ENCODE peak calls at places on chromosomes 3 and 15, in five cellular contexts. One of them, this sample, is unnamed.

GRCh38 chr3:176926688-176927087 is 270.6 kb downstream of the TBL1XR1 start:
- ATAC-seq in HepG2: no peak
- ATAC-seq in Panc1: no peak
- ATAC-seq in GM12878: no peak
- ATAC-seq in K562: no peak
- ATAC-seq in this sample: no peak

GRCh38 chr3:4703054-4703480 is 209.9 kb downstream of the ITPR1 start:
- ATAC-seq in K562: no peak
- ATAC-seq in Panc1: no peak
- ATAC-seq in HepG2: no peak
- ATAC-seq in GM12878: no peak
- ATAC-seq in this sample: peak; percentile 90

GRCh38 chr3:98680723-98681122 is 82.4 kb upstream of the ST3GAL6 start:
- ATAC-seq in GM12878: no peak
- ATAC-seq in Panc1: no peak
- ATAC-seq in HepG2: no peak
- ATAC-seq in K562: no peak
- ATAC-seq in this sample: no peak

GRCh38 chr15:39388118-39388517 is 192.8 kb upstream of the THBS1 start:
- ATAC-seq in K562: no peak
- ATAC-seq in GM12878: no peak
- ATAC-seq in Panc1: no peak
- ATAC-seq in HepG2: peak; percentile 62
- ATAC-seq in this sample: peak; percentile 28

GRCh38 chr15:77144492-77145070 is 73.7 kb upstream of the TSPAN3 start:
- ATAC-seq in GM12878: no peak
- ATAC-seq in HepG2: no peak
- ATAC-seq in Panc1: no peak
- ATAC-seq in K562: no peak
- ATAC-seq in this sample: no peak

GRCh38 chr3:20066848-20067617 is 26.8 kb downstream of the KAT2B start:
- ATAC-seq in Panc1: no peak
- ATAC-seq in GM12878: no peak
- ATAC-seq in HepG2: no peak
- ATAC-seq in K562: no peak
- ATAC-seq in this sample: no peak

GRCh38 chr3:170440346-170440745 is 21.7 kb downstream of the CLDN11 start:
- ATAC-seq in HepG2: no peak
- ATAC-seq in GM12878: no peak
- ATAC-seq in K562: no peak
- ATAC-seq in Panc1: no peak
- ATAC-seq in this sample: no peak

GRCh38 chr3:150097588-150097890 is 126.8 kb upstream of the PFN2 start:
- ATAC-seq in K562: no peak
- ATAC-seq in GM12878: peak; percentile 80
- ATAC-seq in HepG2: no peak
- ATAC-seq in Panc1: peak; percentile 33
- ATAC-seq in this sample: no peak

GRCh38 chr3:134427400-134428111 is 53.3 kb upstream of the AMOTL2 start:
- ATAC-seq in Panc1: peak; percentile 92
- ATAC-seq in K562: no peak
- ATAC-seq in GM12878: no peak
- ATAC-seq in HepG2: peak; percentile 64
- ATAC-seq in this sample: peak; percentile 94

GRCh38 chr15:99103279-99103678 is 1.6 kb upstream of the SYNM start:
- ATAC-seq in HepG2: no peak
- ATAC-seq in K562: no peak
- ATAC-seq in Panc1: no peak
- ATAC-seq in GM12878: no peak
- ATAC-seq in this sample: no peak

GRCh38 chr3:118472586-118472985 is 562.1 kb downstream of the IGSF11 start:
- ATAC-seq in K562: no peak
- ATAC-seq in HepG2: no peak
- ATAC-seq in Panc1: no peak
- ATAC-seq in GM12878: peak; percentile 44
- ATAC-seq in this sample: no peak

DNA sequence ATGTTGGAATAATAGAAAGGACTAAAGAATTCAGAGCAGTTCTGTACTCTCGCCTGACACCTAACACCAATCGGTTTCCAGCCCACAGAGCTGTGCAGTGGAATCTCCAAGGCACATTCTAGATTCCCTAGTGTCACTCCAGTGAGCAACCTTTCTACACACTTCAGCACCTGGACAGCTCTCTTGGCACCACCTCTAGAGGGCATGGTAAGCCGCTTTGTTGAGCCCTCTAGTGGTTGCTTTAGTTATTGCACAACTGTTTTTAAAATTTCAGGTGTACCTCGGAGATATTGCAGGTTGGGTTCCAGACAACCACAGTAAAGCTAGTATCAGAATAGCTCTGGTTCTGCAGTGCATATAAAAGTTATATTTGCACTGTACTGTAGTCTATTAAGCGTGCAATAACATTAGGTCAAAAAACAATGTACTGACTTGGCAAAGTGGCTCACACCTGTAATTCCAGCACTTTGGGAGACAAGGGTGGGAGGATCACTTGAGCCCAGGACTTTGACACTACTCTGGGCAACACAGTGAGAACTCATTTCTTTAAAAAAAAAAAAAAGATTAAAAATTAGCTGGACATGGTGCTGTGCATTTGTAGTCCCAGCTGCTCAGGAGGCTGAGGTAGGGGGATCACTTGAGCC is 26.5 kb upstream of the ERC2 start:
- ATAC-seq in HepG2: peak; percentile 95
- ATAC-seq in GM12878: peak; percentile 94
- ATAC-seq in K562: peak; percentile 92
- ATAC-seq in Panc1: peak; percentile 86
- ATAC-seq in this sample: peak; percentile 80
- TF ChIP-seq POLR2AphosphoS5 in HepG2: no peak
- TF ChIP-seq POLR2AphosphoS5 in GM12878: no peak
- TF ChIP-seq POLR2AphosphoS5 in K562: no peak
- TF ChIP-seq POLR2AphosphoS5 in Panc1: no peak
- TF ChIP-seq POLR2AphosphoS5 in this sample: peak; percentile 35

DNA sequence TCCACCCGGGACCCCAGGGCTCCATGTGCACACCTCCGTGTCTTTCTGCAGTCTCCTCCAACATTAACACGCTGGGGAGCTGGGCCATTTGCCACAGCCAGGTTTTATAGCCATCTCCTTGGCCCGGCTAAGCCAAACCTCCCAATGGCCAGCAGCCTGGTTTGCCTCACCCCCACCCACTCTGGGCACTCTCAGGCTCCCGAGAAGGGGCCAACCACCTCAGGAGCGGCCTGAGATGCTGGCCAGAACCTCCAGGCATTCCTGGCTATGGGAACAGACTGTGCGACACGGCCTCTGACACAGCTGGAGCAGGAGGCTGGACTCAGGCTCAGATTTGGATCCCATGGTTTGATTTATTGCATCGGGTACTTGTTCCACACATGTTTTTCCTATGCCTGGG is 289.7 kb downstream of the RPLP1 start:
- ATAC-seq in HepG2: no peak
- ATAC-seq in Panc1: no peak
- ATAC-seq in K562: no peak
- ATAC-seq in GM12878: no peak
- ATAC-seq in this sample: no peak
- TF ChIP-seq POLR2AphosphoS5 in HepG2: no peak
- TF ChIP-seq POLR2AphosphoS5 in Panc1: no peak
- TF ChIP-seq POLR2AphosphoS5 in K562: no peak
- TF ChIP-seq POLR2AphosphoS5 in GM12878: no peak
- TF ChIP-seq POLR2AphosphoS5 in this sample: no peak

DNA sequence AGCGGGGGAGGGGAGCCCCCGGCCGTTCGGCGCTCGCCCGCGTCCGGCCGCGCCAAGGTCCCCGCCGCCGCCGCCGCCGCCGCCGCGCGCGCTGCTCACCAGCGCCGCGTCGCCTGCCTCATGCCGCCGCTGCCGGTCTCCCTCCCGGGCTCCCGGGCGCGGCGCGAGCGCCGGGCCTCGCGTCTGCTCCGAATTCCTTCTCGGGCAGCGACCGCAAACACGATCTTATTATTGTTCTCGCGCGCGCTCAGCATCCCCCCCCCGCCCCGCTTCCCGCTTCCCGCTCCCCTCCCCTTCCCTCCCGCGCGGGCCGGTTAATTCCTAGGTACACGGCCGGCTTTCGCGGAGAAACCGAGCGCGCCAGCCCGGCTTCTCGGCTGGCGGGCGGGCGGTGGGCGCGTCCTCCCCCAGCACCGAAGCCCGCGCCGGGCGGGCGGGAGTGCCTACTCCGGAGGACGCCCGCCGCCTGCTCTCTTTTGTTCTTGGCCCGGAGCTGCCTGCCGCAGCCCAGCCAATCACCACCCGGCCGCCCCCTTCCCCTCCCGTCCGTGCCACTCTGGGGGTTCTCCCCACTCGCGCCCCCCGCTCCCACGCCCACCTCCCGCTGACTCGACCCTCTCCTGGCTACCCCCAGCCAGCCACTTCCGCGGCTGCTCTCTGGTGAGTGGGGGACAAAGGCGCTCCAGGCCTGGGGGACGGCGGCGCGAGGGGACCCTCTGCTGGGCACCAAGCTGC is at the start of gene HDGFL3:
- ATAC-seq in HepG2: peak; percentile 78
- ATAC-seq in GM12878: peak; percentile 64
- ATAC-seq in Panc1: peak; percentile 83
- ATAC-seq in K562: peak; percentile 65
- ATAC-seq in this sample: peak; percentile 68
- TF ChIP-seq POLR2AphosphoS5 in HepG2: no peak
- TF ChIP-seq POLR2AphosphoS5 in GM12878: peak; percentile 53
- TF ChIP-seq POLR2AphosphoS5 in Panc1: no peak
- TF ChIP-seq POLR2AphosphoS5 in K562: no peak
- TF ChIP-seq POLR2AphosphoS5 in this sample: peak; percentile 11

DNA sequence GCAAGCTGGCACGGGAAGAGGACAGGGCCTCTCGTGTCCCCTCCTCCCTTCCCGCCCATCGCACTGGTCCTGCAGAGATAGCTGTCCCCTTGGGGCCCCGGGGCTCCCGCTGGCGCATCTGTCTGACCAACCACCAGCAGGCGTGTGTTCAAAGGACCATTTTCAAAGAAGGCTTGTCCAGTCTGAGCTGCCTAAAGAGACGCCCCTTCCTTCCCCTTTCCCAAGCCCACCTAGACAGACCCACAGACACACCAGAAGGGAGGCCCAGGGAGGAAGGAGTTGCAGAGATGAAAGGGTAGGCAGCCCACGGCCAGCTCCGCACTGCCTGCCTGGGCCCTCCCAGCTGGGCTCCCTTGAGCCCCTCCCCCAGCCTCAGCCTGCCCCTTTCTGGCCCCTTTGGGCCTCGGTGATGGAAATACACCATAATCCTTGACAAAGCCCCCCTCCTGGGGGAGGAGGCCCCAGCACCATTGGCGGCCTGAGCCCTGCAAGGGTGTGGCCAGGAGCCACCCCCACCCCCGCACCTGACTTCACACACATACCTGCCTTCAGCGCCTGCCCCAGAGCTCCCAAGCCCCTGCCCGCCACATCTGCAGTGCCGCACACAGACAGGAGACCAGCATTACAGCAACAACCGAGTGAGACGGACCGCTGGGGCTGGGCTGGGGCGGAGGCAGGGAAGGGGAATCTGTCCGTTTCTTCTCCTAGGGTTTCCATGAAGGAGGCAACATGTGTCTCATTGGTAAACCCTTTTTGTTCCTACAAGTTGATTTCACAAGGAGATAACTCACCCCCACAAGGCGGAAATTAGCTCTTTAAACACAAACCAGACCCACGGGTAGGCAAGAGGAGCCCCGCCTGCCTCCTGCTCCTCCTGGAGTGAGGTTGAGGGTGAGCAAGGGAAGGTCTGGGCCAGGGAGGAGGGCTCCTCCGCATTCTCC is at the start of gene STRA6:
- ATAC-seq in HepG2: peak; percentile 82
- ATAC-seq in K562: peak; percentile 83
- ATAC-seq in Panc1: no peak
- ATAC-seq in GM12878: no peak
- ATAC-seq in this sample: no peak
- TF ChIP-seq POLR2AphosphoS5 in HepG2: no peak
- TF ChIP-seq POLR2AphosphoS5 in K562: no peak
- TF ChIP-seq POLR2AphosphoS5 in Panc1: no peak
- TF ChIP-seq POLR2AphosphoS5 in GM12878: no peak
- TF ChIP-seq POLR2AphosphoS5 in this sample: no peak

DNA sequence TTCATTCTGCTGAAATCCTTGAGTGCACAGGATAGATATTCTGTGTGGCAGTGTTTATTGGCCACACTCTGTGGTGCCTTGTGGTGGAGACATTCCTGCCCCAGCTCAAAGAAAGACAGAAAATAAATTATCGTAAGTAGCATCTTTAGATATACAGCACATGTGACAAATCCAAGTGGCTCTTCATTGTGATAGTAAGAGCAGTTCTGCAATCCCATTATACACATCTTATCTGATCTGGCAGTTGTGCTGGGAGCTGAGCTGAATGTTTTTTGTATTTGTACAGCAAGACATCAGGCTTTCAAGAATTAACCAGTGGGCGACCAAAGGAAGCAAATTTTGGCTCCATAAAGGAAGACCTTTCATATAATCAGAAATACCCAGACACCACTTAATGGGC is 235.3 kb upstream of the MRPL3 start:
- ATAC-seq in GM12878: no peak
- ATAC-seq in Panc1: no peak
- ATAC-seq in HepG2: no peak
- ATAC-seq in K562: no peak
- ATAC-seq in this sample: no peak
- TF ChIP-seq POLR2AphosphoS5 in GM12878: no peak
- TF ChIP-seq POLR2AphosphoS5 in Panc1: no peak
- TF ChIP-seq POLR2AphosphoS5 in HepG2: no peak
- TF ChIP-seq POLR2AphosphoS5 in K562: no peak
- TF ChIP-seq POLR2AphosphoS5 in this sample: no peak